ENCODE peak calls at places on chromosomes 16 and 17, in seven cellular contexts. Q is CD8-positive, alpha-beta T cell; I is AG04450; V is BJ; P is pancreas; W is left ventricle myocardium inferior; Y is foreskin fibroblast. L is an unnamed sample.
A peak's percentile ranks its signal among the peaks of the same experiment; 100 is the strongest.

GRCh38 chr16:50568187-50568830 is 20.1 kb downstream of the NKD1 start:
- DNase-seq in I (no peak), Q (no peak), W (no peak), V (no peak), Y (no peak), P (no peak), L (no peak)

GRCh38 chr16:86575095-86575685 is 3.2 kb upstream of the FOXL1 start:
- DNase-seq in P (no peak), W (no peak), Y (no peak), I (no peak), V (no peak), Q (no peak), L (no peak)

GRCh38 chr16:85344502-85345128 is 232.3 kb upstream of the CIBAR2 start:
- DNase-seq in W (no peak), I (no peak), V (no peak), P (no peak), Y (no peak), Q (no peak), L (no peak)

GRCh38 chr17:50640701-50641338 is 6.1 kb downstream of the ABCC3 start:
- DNase-seq in W (no peak), P (no peak), Y (no peak), I (no peak), Q (no peak), V (no peak), L (no peak)

GRCh38 chr16:30903002-30903401 is 6.6 kb downstream of the CTF1 start:
- DNase-seq in V (no peak), P (no peak), I (no peak), W (no peak), Y (no peak), Q (no peak), L (no peak)

GRCh38 chr16:67942200-67942509 is 1.8 kb downstream of the LCAT start:
- DNase-seq in Q (no peak), V (no peak), P (no peak), Y (no peak), I (no peak), W (no peak), L (no peak)

GRCh38 chr17:29710891-29711418 is 88.2 kb upstream of the CORO6 start:
- DNase-seq in V (peak; percentile 52), W (no peak), Q (no peak), Y (peak; percentile 39), P (no peak), I (no peak), L (no peak)

GRCh38 chr17:82536220-82537201 is 17.0 kb downstream of the FOXK2 start:
- DNase-seq in I (peak; percentile 52), V (peak; percentile 66), Q (no peak), W (peak; percentile 25), P (no peak), Y (peak; percentile 62), L (peak; percentile 67)

GRCh38 chr17:81131486-81132196 is 33.7 kb upstream of the PVALEF start:
- DNase-seq in P (no peak), Y (no peak), I (no peak), V (no peak), W (no peak), Q (no peak), L (peak; percentile 88)

GRCh38 chr17:48024149-48025039 is 13.2 kb downstream of the COPZ2 start:
- DNase-seq in Y (no peak), Q (no peak), P (peak; percentile 54), I (no peak), W (peak; percentile 50), V (no peak), L (peak; percentile 88)

GRCh38 chr16:66740010-66740409 is 11.4 kb downstream of the DYNC1LI2 start:
- DNase-seq in V (no peak), W (no peak), P (no peak), Y (peak; percentile 14), Q (no peak), I (no peak), L (no peak)

GRCh38 chr17:59893617-59894100 is 738 bp downstream of the RPS6KB1 start:
- DNase-seq in P (no peak), V (no peak), I (no peak), Q (no peak), W (no peak), Y (no peak), L (no peak)

GRCh38 chr17:40437095-40437732 is 6.0 kb upstream of the IGFBP4 start:
- DNase-seq in Q (no peak), W (no peak), Y (no peak), I (no peak), V (no peak), P (no peak), L (no peak)

GRCh38 chr16:30445408-30446202 is at the start of gene SEPHS2:
- DNase-seq in W (peak; percentile 99), I (peak; percentile 92), P (peak; percentile 99), Q (peak; percentile 93), Y (peak; percentile 97), V (peak; percentile 85), L (peak; percentile 99)

GRCh38 chr17:82274134-82275020 is 877 bp upstream of the CSNK1D start:
- DNase-seq in P (peak; percentile 19), W (no peak), I (no peak), Q (no peak), Y (no peak), V (no peak), L (no peak)

GRCh38 chr17:49698005-49698404 is 9.8 kb downstream of the SLC35B1 start:
- DNase-seq in P (no peak), W (no peak), Y (no peak), I (no peak), Q (no peak), V (no peak), L (no peak)

GRCh38 chr17:3659541-3660111 is 8.8 kb downstream of the TAX1BP3 start:
- DNase-seq in W (peak; percentile 66), V (peak; percentile 74), Q (no peak), I (peak; percentile 45), Y (peak; percentile 90), P (no peak), L (no peak)

GRCh38 chr16:79267781-79268180 is 332.8 kb downstream of the MAF start:
- DNase-seq in Y (no peak), P (no peak), W (no peak), V (no peak), I (no peak), Q (no peak), L (no peak)

GRCh38 chr17:80652751-80653330 is 108.2 kb downstream of the RPTOR start:
- DNase-seq in Y (no peak), P (no peak), I (no peak), Q (no peak), W (no peak), V (no peak), L (no peak)

GRCh38 chr16:67456383-67457140 is 24.4 kb downstream of the ATP6V0D1 start:
- DNase-seq in W (peak; percentile 72), P (peak; percentile 75), I (no peak), V (no peak), Y (peak; percentile 57), Q (no peak), L (peak; percentile 53)

GRCh38 chr16:61432421-61432820 is 603.8 kb downstream of the CDH8 start:
- DNase-seq in P (no peak), Q (no peak), I (no peak), V (no peak), W (no peak), Y (no peak), L (no peak)

GRCh38 chr16:66517586-66518263 is 32.2 kb downstream of the TK2 start:
- DNase-seq in W (peak; percentile 50), Y (no peak), P (no peak), I (no peak), V (no peak), Q (no peak), L (no peak)

GRCh38 chr16:50247906-50248608 is 18.3 kb upstream of the ADCY7 start:
- DNase-seq in W (no peak), V (no peak), I (no peak), Y (no peak), Q (no peak), P (no peak), L (no peak)

DNA sequence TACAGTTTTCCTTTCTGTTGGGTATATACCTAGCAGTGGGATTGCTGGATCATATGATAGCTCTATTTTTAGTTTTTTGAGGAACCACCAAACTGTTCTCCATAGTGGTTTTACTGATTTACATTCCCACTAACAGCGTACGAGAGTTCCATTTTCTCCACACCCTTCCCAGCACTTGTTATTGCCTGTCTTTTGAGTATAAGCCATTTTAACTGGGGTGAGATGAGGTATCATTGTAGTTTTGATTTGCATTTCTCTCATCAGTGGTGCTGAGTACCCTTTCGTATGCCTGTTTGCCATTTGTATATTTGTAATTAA is 893 bp upstream of the EVI2B start:
- DNase-seq in I (no peak), P (no peak), Q (no peak), W (no peak), Y (no peak), V (no peak), L (no peak)
- H3K4me3 ChIP-seq in I (no peak overlapping the region), P (no peak overlapping the region), Q (peak overlapping the region; percentile 18), W (no peak overlapping the region), Y (no peak overlapping the region), V (no peak overlapping the region), L (peak overlapping the region; percentile 42)

GRCh38 chr16:19666451-19666850 is 51.6 kb downstream of the KNOP1 start:
- DNase-seq in Y (no peak), Q (no peak), V (no peak), W (peak; percentile 38), I (no peak), P (no peak), L (no peak)
- H3K4me3 ChIP-seq in Y (no peak overlapping the region), Q (no peak overlapping the region), V (no peak overlapping the region), W (no peak overlapping the region), I (no peak overlapping the region), P (no peak overlapping the region), L (no peak overlapping the region)

GRCh38 chr17:7179317-7180254 is at the start of gene ASGR1:
- DNase-seq in Y (no peak), P (no peak), I (no peak), W (no peak), V (no peak), Q (no peak), L (no peak)
- H3K4me3 ChIP-seq in Y (peak within 1 kb of the TSS; percentile 71), P (no peak within 1 kb of the TSS), I (peak within 1 kb of the TSS; percentile 70), W (peak within 1 kb of the TSS; percentile 63), V (peak within 1 kb of the TSS; percentile 54), Q (no peak within 1 kb of the TSS), L (peak within 1 kb of the TSS; percentile 50)

GRCh38 chr17:77147357-77147801 is 6.6 kb downstream of the SEC14L1 start:
- DNase-seq in V (no peak), Q (no peak), Y (no peak), P (no peak), I (no peak), W (no peak), L (no peak)

GRCh38 chr17:77148109-77148958 is 7.6 kb downstream of the SEC14L1 start:
- DNase-seq in Y (no peak), V (no peak), Q (no peak), P (no peak), I (no peak), W (no peak), L (no peak)

GRCh38 chr17:77145635-77146632 is 5.2 kb downstream of the SEC14L1 start:
- DNase-seq in W (peak; percentile 60), I (no peak), Q (no peak), P (peak; percentile 72), V (peak; percentile 52), Y (peak; percentile 83), L (peak; percentile 80)

GRCh38 chr17:77145209-77145608 is 4.4 kb downstream of the SEC14L1 start:
- DNase-seq in I (no peak), Q (no peak), W (no peak), Y (no peak), P (no peak), V (no peak), L (no peak)

DNA sequence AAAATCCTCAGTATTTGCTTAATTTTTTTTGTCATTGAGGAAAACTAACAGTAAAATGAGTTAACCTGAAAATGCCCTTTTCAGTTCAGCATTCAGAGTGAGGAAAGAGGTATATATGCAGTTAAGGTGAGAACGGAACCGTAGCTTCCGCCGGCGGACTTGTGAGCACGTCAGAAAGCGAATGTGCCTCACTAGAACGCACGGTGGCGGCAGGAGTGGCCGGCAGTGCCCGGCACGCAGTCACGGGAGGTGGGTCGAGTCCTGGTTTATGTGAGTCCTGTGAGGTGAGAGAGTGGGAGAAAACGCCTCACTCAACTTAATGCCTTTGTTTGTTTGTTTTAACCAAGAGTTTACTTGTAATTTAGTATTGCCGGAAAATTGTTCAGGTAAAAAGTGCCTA is 6.1 kb downstream of the SEC14L1 start:
- DNase-seq in W (no peak), Q (no peak), V (no peak), Y (no peak), P (peak; percentile 71), I (no peak), L (peak; percentile 80)
- H3K4me3 ChIP-seq in W (peak overlapping the region; percentile 84), Q (no peak overlapping the region), V (no peak overlapping the region), Y (no peak overlapping the region), P (peak overlapping the region; percentile 19), I (no peak overlapping the region), L (peak overlapping the region; percentile 39)

L was measured in lower lobe of right lung.